ENCODE peak calls at places on chromosomes 1 and 21, in ten cellular contexts. One of them, this sample, is unnamed.

GRCh38 chr1:111719561-111720239 is 19.5 kb downstream of the INKA2 start:
- DNase-seq in MV-4-11: no peak
- DNase-seq in body of pancreas: no peak
- DNase-seq in pons: no peak
- DNase-seq in AG09319: no peak
- DNase-seq in fibroblast of mammary gland: no peak
- DNase-seq in RWPE1: no peak
- DNase-seq in HEK293T: no peak
- DNase-seq in activated CD4-positive, alpha-beta T cell treated with anti-CD3 and anti-CD28 coated beads for 48 hours: no peak
- DNase-seq in colonic mucosa: no peak
- DNase-seq in this sample: no peak

GRCh38 chr1:161702250-161702649 is 4.8 kb upstream of the FCRLA start:
- DNase-seq in HEK293T: no peak
- DNase-seq in AG09319: no peak
- DNase-seq in colonic mucosa: peak; percentile 58
- DNase-seq in activated CD4-positive, alpha-beta T cell treated with anti-CD3 and anti-CD28 coated beads for 48 hours: no peak
- DNase-seq in pons: no peak
- DNase-seq in RWPE1: no peak
- DNase-seq in body of pancreas: no peak
- DNase-seq in fibroblast of mammary gland: no peak
- DNase-seq in MV-4-11: no peak
- DNase-seq in this sample: no peak

GRCh38 chr1:246728311-246728710 is 4.1 kb downstream of the SCCPDH start:
- DNase-seq in activated CD4-positive, alpha-beta T cell treated with anti-CD3 and anti-CD28 coated beads for 48 hours: no peak
- DNase-seq in body of pancreas: no peak
- DNase-seq in pons: no peak
- DNase-seq in colonic mucosa: no peak
- DNase-seq in MV-4-11: no peak
- DNase-seq in AG09319: no peak
- DNase-seq in HEK293T: no peak
- DNase-seq in RWPE1: no peak
- DNase-seq in fibroblast of mammary gland: no peak
- DNase-seq in this sample: peak; percentile 44

GRCh38 chr1:3403388-3404179 is 50.9 kb upstream of the ARHGEF16 start:
- DNase-seq in AG09319: no peak
- DNase-seq in colonic mucosa: no peak
- DNase-seq in body of pancreas: no peak
- DNase-seq in HEK293T: peak; percentile 83
- DNase-seq in fibroblast of mammary gland: no peak
- DNase-seq in pons: no peak
- DNase-seq in MV-4-11: no peak
- DNase-seq in activated CD4-positive, alpha-beta T cell treated with anti-CD3 and anti-CD28 coated beads for 48 hours: no peak
- DNase-seq in RWPE1: no peak
- DNase-seq in this sample: no peak

GRCh38 chr21:42841156-42841915 is 38.0 kb downstream of the WDR4 start:
- DNase-seq in fibroblast of mammary gland: no peak
- DNase-seq in pons: no peak
- DNase-seq in AG09319: no peak
- DNase-seq in activated CD4-positive, alpha-beta T cell treated with anti-CD3 and anti-CD28 coated beads for 48 hours: peak; percentile 2
- DNase-seq in HEK293T: no peak
- DNase-seq in body of pancreas: no peak
- DNase-seq in MV-4-11: no peak
- DNase-seq in RWPE1: no peak
- DNase-seq in colonic mucosa: no peak
- DNase-seq in this sample: no peak

GRCh38 chr1:28122183-28122582 is 33.8 kb upstream of the EYA3 start:
- DNase-seq in RWPE1: no peak
- DNase-seq in AG09319: no peak
- DNase-seq in body of pancreas: no peak
- DNase-seq in colonic mucosa: no peak
- DNase-seq in pons: no peak
- DNase-seq in MV-4-11: no peak
- DNase-seq in HEK293T: no peak
- DNase-seq in fibroblast of mammary gland: peak; percentile 49
- DNase-seq in activated CD4-positive, alpha-beta T cell treated with anti-CD3 and anti-CD28 coated beads for 48 hours: no peak
- DNase-seq in this sample: peak; percentile 24

GRCh38 chr1:60573121-60573520 is 499.6 kb upstream of the C1orf87 start:
- DNase-seq in RWPE1: peak; percentile 11
- DNase-seq in activated CD4-positive, alpha-beta T cell treated with anti-CD3 and anti-CD28 coated beads for 48 hours: no peak
- DNase-seq in HEK293T: no peak
- DNase-seq in colonic mucosa: no peak
- DNase-seq in body of pancreas: peak; percentile 10
- DNase-seq in fibroblast of mammary gland: peak; percentile 76
- DNase-seq in MV-4-11: no peak
- DNase-seq in AG09319: no peak
- DNase-seq in pons: no peak
- DNase-seq in this sample: no peak

GRCh38 chr1:76998582-76999189 is 131.4 kb downstream of the ST6GALNAC5 start:
- DNase-seq in pons: no peak
- DNase-seq in activated CD4-positive, alpha-beta T cell treated with anti-CD3 and anti-CD28 coated beads for 48 hours: no peak
- DNase-seq in colonic mucosa: no peak
- DNase-seq in MV-4-11: no peak
- DNase-seq in AG09319: peak; percentile 23
- DNase-seq in body of pancreas: no peak
- DNase-seq in HEK293T: no peak
- DNase-seq in RWPE1: peak; percentile 85
- DNase-seq in fibroblast of mammary gland: peak; percentile 88
- DNase-seq in this sample: peak; percentile 93

GRCh38 chr1:160993544-160993943 is 27.4 kb downstream of the F11R start:
- DNase-seq in AG09319: peak; percentile 51
- DNase-seq in RWPE1: peak; percentile 36
- DNase-seq in fibroblast of mammary gland: peak; percentile 73
- DNase-seq in body of pancreas: peak; percentile 20
- DNase-seq in MV-4-11: peak; percentile 52
- DNase-seq in activated CD4-positive, alpha-beta T cell treated with anti-CD3 and anti-CD28 coated beads for 48 hours: no peak
- DNase-seq in HEK293T: no peak
- DNase-seq in colonic mucosa: no peak
- DNase-seq in pons: peak; percentile 32
- DNase-seq in this sample: peak; percentile 75

GRCh38 chr1:202860744-202861419 is 28.1 kb downstream of the RABIF start:
- DNase-seq in fibroblast of mammary gland: peak; percentile 24
- DNase-seq in RWPE1: peak; percentile 85
- DNase-seq in MV-4-11: no peak
- DNase-seq in AG09319: no peak
- DNase-seq in activated CD4-positive, alpha-beta T cell treated with anti-CD3 and anti-CD28 coated beads for 48 hours: peak; percentile 50
- DNase-seq in HEK293T: peak; percentile 70
- DNase-seq in pons: no peak
- DNase-seq in body of pancreas: peak; percentile 74
- DNase-seq in colonic mucosa: peak; percentile 89
- DNase-seq in this sample: peak; percentile 67

GRCh38 chr1:147062951-147063350 is 109.3 kb downstream of the PRKAB2 start:
- DNase-seq in MV-4-11: no peak
- DNase-seq in activated CD4-positive, alpha-beta T cell treated with anti-CD3 and anti-CD28 coated beads for 48 hours: no peak
- DNase-seq in RWPE1: no peak
- DNase-seq in HEK293T: no peak
- DNase-seq in body of pancreas: no peak
- DNase-seq in AG09319: peak; percentile 12
- DNase-seq in fibroblast of mammary gland: peak; percentile 37
- DNase-seq in pons: no peak
- DNase-seq in colonic mucosa: no peak
- DNase-seq in this sample: no peak

GRCh38 chr1:228929476-228930027 is 194.3 kb downstream of the RHOU start:
- DNase-seq in AG09319: no peak
- DNase-seq in colonic mucosa: no peak
- DNase-seq in HEK293T: no peak
- DNase-seq in activated CD4-positive, alpha-beta T cell treated with anti-CD3 and anti-CD28 coated beads for 48 hours: no peak
- DNase-seq in RWPE1: no peak
- DNase-seq in pons: no peak
- DNase-seq in body of pancreas: no peak
- DNase-seq in fibroblast of mammary gland: no peak
- DNase-seq in MV-4-11: no peak
- DNase-seq in this sample: no peak

GRCh38 chr1:168920456-168921094 is 185.9 kb upstream of the ATP1B1 start:
- DNase-seq in AG09319: peak; percentile 31
- DNase-seq in HEK293T: no peak
- DNase-seq in MV-4-11: no peak
- DNase-seq in body of pancreas: peak; percentile 42
- DNase-seq in RWPE1: peak; percentile 25
- DNase-seq in fibroblast of mammary gland: peak; percentile 52
- DNase-seq in colonic mucosa: no peak
- DNase-seq in pons: peak; percentile 64
- DNase-seq in activated CD4-positive, alpha-beta T cell treated with anti-CD3 and anti-CD28 coated beads for 48 hours: no peak
- DNase-seq in this sample: peak; percentile 45

GRCh38 chr1:108560430-108561144 is 687 bp downstream of the EEIG2 start:
- DNase-seq in HEK293T: peak; percentile 61
- DNase-seq in RWPE1: no peak
- DNase-seq in fibroblast of mammary gland: peak; percentile 77
- DNase-seq in MV-4-11: peak; percentile 65
- DNase-seq in activated CD4-positive, alpha-beta T cell treated with anti-CD3 and anti-CD28 coated beads for 48 hours: peak; percentile 60
- DNase-seq in AG09319: no peak
- DNase-seq in colonic mucosa: peak; percentile 83
- DNase-seq in pons: peak; percentile 61
- DNase-seq in body of pancreas: peak; percentile 61
- DNase-seq in this sample: peak; percentile 84

GRCh38 chr21:42375141-42375905 is 9.0 kb upstream of the TFF1 start:
- DNase-seq in colonic mucosa: peak; percentile 85
- DNase-seq in AG09319: no peak
- DNase-seq in body of pancreas: no peak
- DNase-seq in fibroblast of mammary gland: no peak
- DNase-seq in RWPE1: no peak
- DNase-seq in HEK293T: no peak
- DNase-seq in pons: no peak
- DNase-seq in activated CD4-positive, alpha-beta T cell treated with anti-CD3 and anti-CD28 coated beads for 48 hours: no peak
- DNase-seq in MV-4-11: no peak
- DNase-seq in this sample: no peak

GRCh38 chr1:209567788-209568187 is 15.7 kb upstream of the CAMK1G start:
- DNase-seq in activated CD4-positive, alpha-beta T cell treated with anti-CD3 and anti-CD28 coated beads for 48 hours: no peak
- DNase-seq in colonic mucosa: no peak
- DNase-seq in body of pancreas: no peak
- DNase-seq in AG09319: no peak
- DNase-seq in pons: no peak
- DNase-seq in HEK293T: no peak
- DNase-seq in MV-4-11: no peak
- DNase-seq in fibroblast of mammary gland: peak; percentile 82
- DNase-seq in RWPE1: peak; percentile 86
- DNase-seq in this sample: peak; percentile 67

GRCh38 chr1:201011616-201012015 is 11.9 kb downstream of the KIF21B start:
- DNase-seq in RWPE1: no peak
- DNase-seq in MV-4-11: no peak
- DNase-seq in body of pancreas: no peak
- DNase-seq in activated CD4-positive, alpha-beta T cell treated with anti-CD3 and anti-CD28 coated beads for 48 hours: no peak
- DNase-seq in fibroblast of mammary gland: no peak
- DNase-seq in HEK293T: no peak
- DNase-seq in AG09319: no peak
- DNase-seq in colonic mucosa: no peak
- DNase-seq in pons: no peak
- DNase-seq in this sample: no peak

GRCh38 chr21:31754561-31754960 is 22.6 kb upstream of the SCAF4 start:
- DNase-seq in body of pancreas: no peak
- DNase-seq in fibroblast of mammary gland: no peak
- DNase-seq in MV-4-11: no peak
- DNase-seq in colonic mucosa: no peak
- DNase-seq in AG09319: no peak
- DNase-seq in HEK293T: no peak
- DNase-seq in activated CD4-positive, alpha-beta T cell treated with anti-CD3 and anti-CD28 coated beads for 48 hours: no peak
- DNase-seq in RWPE1: no peak
- DNase-seq in pons: no peak
- DNase-seq in this sample: no peak

GRCh38 chr1:189438808-189439207 is 1038.9 kb downstream of the BRINP3 start:
- DNase-seq in HEK293T: no peak
- DNase-seq in fibroblast of mammary gland: no peak
- DNase-seq in RWPE1: no peak
- DNase-seq in body of pancreas: no peak
- DNase-seq in pons: no peak
- DNase-seq in activated CD4-positive, alpha-beta T cell treated with anti-CD3 and anti-CD28 coated beads for 48 hours: no peak
- DNase-seq in AG09319: no peak
- DNase-seq in colonic mucosa: no peak
- DNase-seq in MV-4-11: no peak
- DNase-seq in this sample: no peak

GRCh38 chr1:67683306-67683705 is 1.7 kb upstream of the GADD45A start:
- DNase-seq in activated CD4-positive, alpha-beta T cell treated with anti-CD3 and anti-CD28 coated beads for 48 hours: no peak
- DNase-seq in pons: peak; percentile 17
- DNase-seq in colonic mucosa: no peak
- DNase-seq in HEK293T: no peak
- DNase-seq in AG09319: no peak
- DNase-seq in RWPE1: peak; percentile 40
- DNase-seq in body of pancreas: no peak
- DNase-seq in fibroblast of mammary gland: peak; percentile 83
- DNase-seq in MV-4-11: no peak
- DNase-seq in this sample: peak; percentile 87

GRCh38 chr1:150233359-150234308 is 2.3 kb downstream of the ANP32E start:
- DNase-seq in body of pancreas: peak; percentile 28
- DNase-seq in colonic mucosa: peak; percentile 40
- DNase-seq in HEK293T: no peak
- DNase-seq in pons: peak; percentile 44
- DNase-seq in RWPE1: no peak
- DNase-seq in AG09319: no peak
- DNase-seq in activated CD4-positive, alpha-beta T cell treated with anti-CD3 and anti-CD28 coated beads for 48 hours: peak; percentile 48
- DNase-seq in fibroblast of mammary gland: peak; percentile 40
- DNase-seq in MV-4-11: peak; percentile 73
- DNase-seq in this sample: peak; percentile 30